ENCODE peak calls at places on chromosomes 11 and 22, in six cellular contexts. One of them, this sample, is unnamed.

GRCh38 chr11:119591836-119592310 is 137.1 kb downstream of the NECTIN1 start:
- DNase-seq in activated T-cell treated with anti-CD3 and anti-CD28 coated beads, Interleukin-2, amount 50 U/mL, for 72 hours: no peak
- DNase-seq in GM23248: no peak
- DNase-seq in pancreas: no peak
- DNase-seq in SHP77: no peak
- DNase-seq in NCI-H774: no peak
- DNase-seq in this sample: no peak

GRCh38 chr11:105189586-105189985 is 50.0 kb upstream of the CARD18 start:
- DNase-seq in activated T-cell treated with anti-CD3 and anti-CD28 coated beads, Interleukin-2, amount 50 U/mL, for 72 hours: no peak
- DNase-seq in GM23248: peak; percentile 70
- DNase-seq in pancreas: no peak
- DNase-seq in SHP77: no peak
- DNase-seq in NCI-H774: no peak
- DNase-seq in this sample: no peak

GRCh38 chr11:60942970-60943565 is 8.9 kb downstream of the SLC15A3 start:
- DNase-seq in activated T-cell treated with anti-CD3 and anti-CD28 coated beads, Interleukin-2, amount 50 U/mL, for 72 hours: no peak
- DNase-seq in GM23248: no peak
- DNase-seq in pancreas: no peak
- DNase-seq in SHP77: peak; percentile 45
- DNase-seq in NCI-H774: peak; percentile 22
- DNase-seq in this sample: no peak

GRCh38 chr11:126561327-126561893 is 205.9 kb downstream of the ST3GAL4 start:
- DNase-seq in activated T-cell treated with anti-CD3 and anti-CD28 coated beads, Interleukin-2, amount 50 U/mL, for 72 hours: peak; percentile 2
- DNase-seq in GM23248: peak; percentile 66
- DNase-seq in pancreas: peak; percentile 27
- DNase-seq in SHP77: no peak
- DNase-seq in NCI-H774: no peak
- DNase-seq in this sample: no peak

GRCh38 chr22:46547883-46548244 is 10.4 kb upstream of the CELSR1 start:
- DNase-seq in activated T-cell treated with anti-CD3 and anti-CD28 coated beads, Interleukin-2, amount 50 U/mL, for 72 hours: no peak
- DNase-seq in GM23248: peak; percentile 96
- DNase-seq in pancreas: peak; percentile 61
- DNase-seq in SHP77: no peak
- DNase-seq in NCI-H774: no peak
- DNase-seq in this sample: peak; percentile 82

GRCh38 chr11:130166457-130166784 is 6.8 kb downstream of the ST14 start:
- DNase-seq in activated T-cell treated with anti-CD3 and anti-CD28 coated beads, Interleukin-2, amount 50 U/mL, for 72 hours: no peak
- DNase-seq in GM23248: peak; percentile 98
- DNase-seq in pancreas: no peak
- DNase-seq in SHP77: peak; percentile 52
- DNase-seq in NCI-H774: no peak
- DNase-seq in this sample: no peak

GRCh38 chr22:30891443-30891755 is 77.2 kb downstream of the MORC2 start:
- DNase-seq in activated T-cell treated with anti-CD3 and anti-CD28 coated beads, Interleukin-2, amount 50 U/mL, for 72 hours: no peak
- DNase-seq in GM23248: no peak
- DNase-seq in pancreas: peak; percentile 8
- DNase-seq in SHP77: no peak
- DNase-seq in NCI-H774: no peak
- DNase-seq in this sample: no peak

GRCh38 chr11:43508511-43508918 is 149.8 kb downstream of the TTC17 start:
- DNase-seq in activated T-cell treated with anti-CD3 and anti-CD28 coated beads, Interleukin-2, amount 50 U/mL, for 72 hours: no peak
- DNase-seq in GM23248: peak; percentile 93
- DNase-seq in pancreas: no peak
- DNase-seq in SHP77: no peak
- DNase-seq in NCI-H774: no peak
- DNase-seq in this sample: no peak

GRCh38 chr11:62242021-62242420 is at the start of gene SCGB1D2:
- DNase-seq in activated T-cell treated with anti-CD3 and anti-CD28 coated beads, Interleukin-2, amount 50 U/mL, for 72 hours: no peak
- DNase-seq in GM23248: no peak
- DNase-seq in pancreas: peak; percentile 26
- DNase-seq in SHP77: no peak
- DNase-seq in NCI-H774: peak; percentile 76
- DNase-seq in this sample: peak; percentile 81

This sample was measured in psoas muscle.